ENCODE peak calls at places on chromosomes 3 and 15, in nine cellular contexts. J, I, Y, T, K, Q, A, Z and M are unnamed samples.

GRCh38 chr3:35685153-35685552 is 45.8 kb downstream of the ARPP21 start:
- DNase-seq in Y (no peak), Z (no peak), I (no peak), J (no peak), A (no peak), K (no peak), Q (no peak), T (no peak), M (no peak)

GRCh38 chr3:177212756-177213155 is 15.5 kb upstream of the TBL1XR1 start:
- DNase-seq in Y (no peak), J (no peak), K (no peak), I (no peak), Q (no peak), Z (no peak), A (no peak), T (no peak), M (no peak)

GRCh38 chr3:192879346-192880031 is 38.2 kb downstream of the MB21D2 start:
- DNase-seq in Q (no peak), J (no peak), K (peak; percentile 57), Z (no peak), T (no peak), I (no peak), A (peak; percentile 78), Y (peak; percentile 91), M (no peak)

GRCh38 chr15:76470691-76471090 is 134.1 kb downstream of the ISL2 start:
- DNase-seq in T (no peak), A (no peak), I (no peak), Y (no peak), Q (no peak), K (no peak), Z (no peak), J (no peak), M (no peak)

GRCh38 chr3:185649414-185649813 is 63.3 kb downstream of the SENP2 start:
- DNase-seq in T (no peak), Q (no peak), Z (no peak), I (no peak), K (no peak), Y (no peak), A (no peak), J (no peak), M (no peak)

GRCh38 chr3:9903238-9903624 is 583 bp downstream of the IL17RE start:
- DNase-seq in K (no peak), J (no peak), Q (no peak), A (no peak), I (no peak), T (no peak), Y (no peak), Z (no peak), M (peak; percentile 3)

GRCh38 chr3:184615396-184615795 is 53.8 kb downstream of the EPHB3 start:
- DNase-seq in J (no peak), Y (no peak), K (no peak), Q (peak; percentile 14), I (no peak), A (no peak), Z (no peak), T (no peak), M (no peak)

GRCh38 chr15:83784975-83785374 is 131.1 kb downstream of the ADAMTSL3 start:
- DNase-seq in Z (no peak), I (no peak), K (no peak), T (no peak), J (no peak), Q (no peak), A (no peak), Y (no peak), M (no peak)

GRCh38 chr15:60767134-60767824 is 288.3 kb upstream of the ICE2 start:
- DNase-seq in Q (no peak), T (no peak), I (no peak), Y (no peak), K (no peak), A (no peak), J (no peak), Z (no peak), M (no peak)

GRCh38 chr15:61057830-61058529 is 171.1 kb downstream of the RORA start:
- DNase-seq in K (no peak), A (no peak), T (no peak), Q (no peak), J (no peak), Y (no peak), Z (no peak), I (no peak), M (no peak)

GRCh38 chr3:196661400-196661799 is 21.9 kb downstream of the NRROS start:
- DNase-seq in I (no peak), T (no peak), Z (no peak), J (no peak), K (no peak), A (no peak), Y (no peak), Q (no peak), M (no peak)

GRCh38 chr3:149377408-149378111 is at the start of gene TM4SF1:
- DNase-seq in Q (peak; percentile 70), K (no peak), Z (no peak), A (no peak), Y (peak; percentile 86), I (no peak), T (peak; percentile 81), J (peak; percentile 73), M (no peak)

GRCh38 chr3:155500429-155500828 is 206.9 kb upstream of the STRIT1 start:
- DNase-seq in K (no peak), A (no peak), I (no peak), T (no peak), J (no peak), Y (no peak), Z (no peak), Q (no peak), M (no peak)

GRCh38 chr15:39680868-39681267 is 100.0 kb downstream of the THBS1 start:
- DNase-seq in Q (no peak), J (no peak), Z (no peak), Y (no peak), A (no peak), T (no peak), K (no peak), I (no peak), M (no peak)

DNA sequence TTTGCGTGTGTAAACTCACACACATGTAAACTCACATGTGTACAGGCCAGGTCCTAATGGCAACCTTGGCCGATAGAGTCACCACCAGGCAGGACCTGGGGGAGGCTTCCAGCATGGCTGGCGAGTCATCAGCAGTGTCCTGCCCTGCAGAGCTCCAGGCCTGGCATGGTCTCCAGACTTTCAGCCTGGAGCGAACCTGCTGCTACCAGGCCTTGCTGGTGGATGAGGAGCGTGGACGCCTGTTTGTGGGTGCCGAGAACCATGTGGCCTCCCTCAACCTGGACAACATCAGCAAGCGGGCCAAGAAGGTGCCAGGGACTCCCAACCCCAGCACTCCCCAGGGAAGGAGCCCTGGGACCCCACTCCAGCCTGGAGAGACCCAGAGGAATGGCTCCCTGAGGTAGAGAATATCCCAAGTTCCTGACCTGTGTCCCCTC is 1.0 kb downstream of the SEMA3B start:
- DNase-seq in K (no peak), Y (no peak), A (no peak), Z (no peak), Q (no peak), I (no peak), J (no peak), T (no peak), M (no peak)
- H3K27ac ChIP-seq in K (no peak overlapping the region), Y (peak overlapping the region; percentile 100), A (no peak overlapping the region), Z (no peak overlapping the region), Q (peak overlapping the region; percentile 82), I (no peak overlapping the region), J (peak overlapping the region; percentile 87), T (no peak overlapping the region), M (peak overlapping the region; percentile 100)

GRCh38 chr15:64521726-64522164 is 61.4 kb downstream of the ZNF609 start:
- DNase-seq in Z (no peak), K (peak; percentile 62), J (peak; percentile 67), Y (peak; percentile 59), Q (no peak), A (peak; percentile 36), I (no peak), T (peak; percentile 67), M (peak; percentile 73)

GRCh38 chr15:64523240-64523639 is 62.9 kb downstream of the ZNF609 start:
- DNase-seq in I (no peak), Z (no peak), Y (no peak), T (no peak), A (no peak), Q (no peak), J (no peak), K (no peak), M (no peak)

GRCh38 chr15:64519897-64520296 is 59.5 kb downstream of the ZNF609 start:
- DNase-seq in T (no peak), I (no peak), J (no peak), Q (no peak), Z (no peak), Y (no peak), A (no peak), K (no peak), M (no peak)

GRCh38 chr15:64521201-64521600 is 60.8 kb downstream of the ZNF609 start:
- DNase-seq in I (no peak), T (no peak), K (no peak), Y (peak; percentile 73), Q (no peak), A (no peak), J (no peak), Z (no peak), M (no peak)

GRCh38 chr15:64522226-64522823 is 61.9 kb downstream of the ZNF609 start:
- DNase-seq in T (no peak), K (no peak), J (no peak), I (no peak), Y (no peak), A (no peak), Q (no peak), Z (no peak), M (no peak)
- H3K27ac ChIP-seq in T (no peak overlapping the region), K (no peak overlapping the region), J (no peak overlapping the region), I (no peak overlapping the region), Y (peak overlapping the region; percentile 74), A (no peak overlapping the region), Q (no peak overlapping the region), Z (no peak overlapping the region), M (peak overlapping the region; percentile 95)

GRCh38 chr3:189907803-189908202 is 212.9 kb downstream of the P3H2 start:
- DNase-seq in Z (no peak), A (no peak), I (no peak), Y (no peak), T (no peak), Q (no peak), J (no peak), K (no peak), M (no peak)
- H3K27ac ChIP-seq in Z (no peak overlapping the region), A (no peak overlapping the region), I (no peak overlapping the region), Y (no peak overlapping the region), T (no peak overlapping the region), Q (no peak overlapping the region), J (no peak overlapping the region), K (no peak overlapping the region), M (no peak overlapping the region)

GRCh38 chr3:29141197-29141911 is 139.5 kb upstream of the RBMS3 start:
- DNase-seq in K (no peak), Y (no peak), Q (no peak), I (no peak), J (no peak), T (no peak), Z (no peak), A (no peak), M (no peak)

GRCh38 chr3:29138171-29138570 is 142.7 kb upstream of the RBMS3 start:
- DNase-seq in Y (no peak), T (no peak), Z (no peak), I (no peak), J (no peak), K (no peak), Q (no peak), A (no peak), M (no peak)

GRCh38 chr3:29143151-29143550 is 137.7 kb upstream of the RBMS3 start:
- DNase-seq in T (no peak), J (no peak), A (no peak), K (no peak), Z (no peak), I (no peak), Y (no peak), Q (no peak), M (no peak)

GRCh38 chr3:29141912-29142262 is 139.0 kb upstream of the RBMS3 start:
- DNase-seq in I (no peak), Q (no peak), T (no peak), Y (no peak), Z (no peak), J (no peak), K (no peak), A (no peak), M (no peak)

GRCh38 chr3:29140706-29141105 is 140.2 kb upstream of the RBMS3 start:
- DNase-seq in J (no peak), A (no peak), T (no peak), Z (peak; percentile 39), Q (no peak), Y (no peak), I (no peak), K (no peak), M (no peak)
- H3K27ac ChIP-seq in J (no peak overlapping the region), A (no peak overlapping the region), T (no peak overlapping the region), Z (no peak overlapping the region), Q (peak overlapping the region; percentile 48), Y (no peak overlapping the region), I (no peak overlapping the region), K (no peak overlapping the region), M (no peak overlapping the region)